ENCODE peak calls at places on chromosome 21, in four cellular contexts. E is mesendoderm, D is lower leg skin, B is cardiac fibroblast. N is an unnamed sample.

GRCh38 chr21:27885296-27885711 is 918.4 kb upstream of the ADAMTS5 start:
- DNase-seq in B (no peak), D (no peak), E (no peak), N (no peak)

GRCh38 chr21:39014751-39015150 is 168.5 kb downstream of the PSMG1 start:
- DNase-seq in B (peak), E (no peak), D (no peak), N (peak)

GRCh38 chr21:38544681-38545080 is 46.4 kb upstream of the ERG start:
- DNase-seq in D (no peak), B (peak), E (no peak), N (peak)

GRCh38 chr21:31634993-31635392 is 24.5 kb upstream of the SOD1 start:
- DNase-seq in B (no peak), E (no peak), D (no peak), N (no peak)

GRCh38 chr21:26881504-26882228 is 36.5 kb upstream of the ADAMTS1 start:
- DNase-seq in B (peak), D (no peak), E (peak), N (no peak)

GRCh38 chr21:26572668-26573381 is at the start of gene CYYR1:
- DNase-seq in D (no peak), B (peak), E (peak), N (no peak)

GRCh38 chr21:20459838-20460237 is 538.4 kb upstream of the NCAM2 start:
- DNase-seq in B (no peak), D (no peak), E (no peak), N (no peak)

GRCh38 chr21:39597595-39598185 is 15.1 kb upstream of the B3GALT5 start:
- DNase-seq in D (no peak), B (no peak), E (no peak), N (no peak)

GRCh38 chr21:33687634-33688033 is 45.3 kb downstream of the ITSN1 start:
- DNase-seq in E (no peak), D (no peak), B (no peak), N (no peak)

GRCh38 chr21:44495641-44496040 is 40.3 kb downstream of the LRRC3 start:
- DNase-seq in E (no peak), D (no peak), B (no peak), N (no peak)

GRCh38 chr21:41630917-41631316 is 123.0 kb upstream of the TMPRSS2 start:
- DNase-seq in E (no peak), B (no peak), D (no peak), N (no peak)

GRCh38 chr21:37787456-37787855 is 128.8 kb downstream of the KCNJ6 start:
- DNase-seq in D (no peak), B (peak), E (peak), N (peak)

GRCh38 chr21:38903578-38904193 is 98.0 kb downstream of the ETS2 start:
- DNase-seq in B (no peak), D (peak), E (no peak), N (no peak)

GRCh38 chr21:37862536-37862935 is 53.7 kb downstream of the KCNJ6 start:
- DNase-seq in D (no peak), B (peak), E (peak), N (no peak)

GRCh38 chr21:34116569-34116968 is 43.2 kb downstream of the MRPS6 start:
- DNase-seq in E (peak), D (no peak), B (no peak), N (no peak)

GRCh38 chr21:29372063-29372802 is 73.5 kb downstream of the BACH1 start:
- DNase-seq in B (peak), E (peak), D (peak), N (peak)

GRCh38 chr21:31473685-31474345 is 129.8 kb upstream of the TIAM1 start:
- DNase-seq in B (no peak), E (peak), D (no peak), N (no peak)

GRCh38 chr21:31714741-31715365 is 17.1 kb downstream of the SCAF4 start:
- DNase-seq in E (peak), D (no peak), B (no peak), N (no peak)

GRCh38 chr21:25515484-25516405 is 91.5 kb downstream of the MRPL39 start:
- DNase-seq in E (peak), D (no peak), B (peak), N (no peak)

GRCh38 chr21:31992391-31992790 is 119.6 kb downstream of the HUNK start:
- DNase-seq in E (no peak), D (no peak), B (no peak), N (no peak)

GRCh38 chr21:28523367-28523766 is 469.3 kb downstream of the LTN1 start:
- DNase-seq in D (no peak), E (no peak), B (peak), N (no peak)

GRCh38 chr21:27371065-27371464 is 404.2 kb upstream of the ADAMTS5 start:
- DNase-seq in B (no peak), D (no peak), E (no peak), N (no peak)

GRCh38 chr21:41250519-41250918 is 66.1 kb upstream of the FAM3B start:
- DNase-seq in D (no peak), E (no peak), B (peak), N (no peak)

GRCh38 chr21:34802180-34802899 is 133.5 kb downstream of the CLIC6 start:
- DNase-seq in D (no peak), E (no peak), B (peak), N (no peak)

GRCh38 chr21:44681861-44682579 is at the start of gene KRTAP12-1:
- DNase-seq in B (no peak), E (no peak), D (no peak), N (no peak)

GRCh38 chr21:26833460-26833939 is 11.7 kb downstream of the ADAMTS1 start:
- DNase-seq in B (peak), D (no peak), E (no peak), N (no peak)

GRCh38 chr21:41659791-41660560 is 106.9 kb downstream of the RIPK4 start:
- DNase-seq in E (no peak), B (peak), D (no peak), N (no peak)

GRCh38 chr21:22421416-22422190 is 1423.4 kb downstream of the NCAM2 start:
- DNase-seq in E (no peak), B (no peak), D (no peak), N (no peak)

GRCh38 chr21:31618696-31619430 is 40.6 kb upstream of the SOD1 start:
- DNase-seq in D (no peak), E (no peak), B (peak), N (no peak)

GRCh38 chr21:38496224-38496623 is 2.1 kb downstream of the ERG start:
- DNase-seq in D (no peak), E (no peak), B (no peak), N (no peak)

GRCh38 chr21:35953570-35953969 is 106.8 kb downstream of the SETD4 start:
- DNase-seq in E (peak), D (no peak), B (peak), N (no peak)
- H3K4me3 ChIP-seq in E (no peak), D (no peak), B (no peak), N (no peak)

DNA sequence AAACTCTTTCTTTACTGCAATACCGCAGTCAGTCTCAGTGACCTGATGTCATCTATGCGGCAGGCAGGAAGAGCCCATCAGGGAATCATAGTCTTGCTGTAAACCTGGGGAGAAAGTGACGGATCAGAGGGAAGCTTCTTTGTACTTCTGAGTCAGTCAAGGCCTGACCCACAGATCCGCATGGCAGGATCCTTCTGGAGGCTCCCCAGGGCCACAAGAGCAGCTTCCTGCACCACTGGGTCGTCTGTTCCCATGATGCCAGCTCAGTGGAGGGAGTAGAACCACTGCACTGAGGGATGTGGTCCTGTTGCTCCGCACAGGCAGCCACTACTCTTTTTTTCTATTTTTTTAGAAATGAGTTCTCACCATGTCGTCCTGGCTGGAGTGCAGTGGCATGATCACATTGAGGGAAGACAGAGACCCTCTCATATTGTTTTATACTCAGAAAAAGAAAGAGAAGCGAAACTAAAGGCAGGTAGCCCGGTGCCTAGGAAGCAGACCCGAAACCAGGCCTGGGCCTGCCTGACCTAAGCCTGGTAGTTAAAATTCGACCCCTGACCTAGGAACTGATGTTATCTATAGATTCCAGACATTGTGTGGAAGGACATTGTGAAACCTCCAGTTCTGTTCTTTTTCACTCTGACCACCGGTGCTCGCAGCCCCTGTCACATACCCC is 6.3 kb upstream of the ERVH48-1 start:
- DNase-seq in D (no peak), B (no peak), E (peak), N (no peak)
- H3K4me3 ChIP-seq in D (no peak), B (no peak), E (no peak), N (no peak)

DNA sequence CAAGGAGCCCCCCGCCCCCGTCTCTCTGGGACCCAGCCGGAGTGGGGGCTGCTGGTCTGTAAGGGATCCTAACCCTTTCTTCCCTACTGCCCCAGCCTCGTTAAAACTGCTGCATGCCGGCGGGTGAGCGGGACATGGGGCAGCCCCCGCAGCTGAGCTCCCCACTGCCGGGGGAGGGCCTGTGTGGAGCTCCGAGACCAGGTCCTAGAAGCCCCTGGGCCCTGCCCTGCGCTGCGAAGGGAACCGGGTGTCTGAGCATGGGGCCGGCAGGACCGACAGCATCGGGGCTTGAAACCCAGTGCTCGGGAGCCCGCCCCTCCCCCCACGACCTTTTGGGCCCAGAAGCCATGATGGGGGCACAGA is 9.2 kb upstream of the COL6A1 start:
- DNase-seq in E (peak), B (peak), D (no peak), N (no peak)
- H3K4me3 ChIP-seq in E (no peak), B (no peak), D (no peak), N (peak)

GRCh38 chr21:36166705-36167104 is 10.1 kb downstream of the DOP1B start:
- DNase-seq in E (peak), D (no peak), B (no peak), N (no peak)
- H3K4me3 ChIP-seq in E (no peak), D (no peak), B (no peak), N (no peak)

DNA sequence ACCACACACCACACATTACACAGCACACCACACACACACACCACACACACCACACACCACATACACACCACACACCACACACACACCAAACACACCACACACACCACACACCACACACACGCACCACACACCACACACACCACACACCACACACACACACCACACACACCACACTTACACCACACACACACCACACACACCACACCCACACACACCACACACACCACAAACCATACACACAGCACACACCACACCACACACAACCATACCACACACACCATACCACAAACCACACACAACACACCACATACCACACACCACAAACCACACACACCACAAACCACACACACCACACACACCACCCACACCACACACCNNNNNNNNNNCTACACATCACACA is 40.9 kb upstream of the SIK1 start:
- DNase-seq in D (no peak), B (no peak), E (no peak), N (no peak)
- H3K4me3 ChIP-seq in D (no peak), B (no peak), E (no peak), N (no peak)